ENCODE peak calls at places on chromosomes 6 and 20, in four cellular contexts. One of them, this sample, is unnamed. For H3K4me1 and H3K36me3, the result is how much of the 10 kb centered on the place peaks cover.

GRCh38 chr6:42420741-42421140 is 31.0 kb downstream of the TRERF1 start:
- DNase-seq in neuronal stem cell: no peak
- DNase-seq in cardiac muscle cell: no peak
- DNase-seq in left lung: no peak
- DNase-seq in this sample: no peak

GRCh38 chr6:125149256-125150144 is 4.1 kb upstream of the TPD52L1 start:
- DNase-seq in neuronal stem cell: no peak
- DNase-seq in cardiac muscle cell: no peak
- DNase-seq in left lung: no peak
- DNase-seq in this sample: no peak

GRCh38 chr6:36914227-36914794 is 28.6 kb downstream of the C6orf89 start:
- DNase-seq in neuronal stem cell: no peak
- DNase-seq in cardiac muscle cell: peak
- DNase-seq in left lung: no peak
- DNase-seq in this sample: no peak

GRCh38 chr6:167698540-167698939 is 128.2 kb upstream of the AFDN start:
- DNase-seq in neuronal stem cell: no peak
- DNase-seq in cardiac muscle cell: no peak
- DNase-seq in left lung: peak
- DNase-seq in this sample: no peak

GRCh38 chr6:141562181-141562800 is 570.4 kb upstream of the GJE1 start:
- DNase-seq in neuronal stem cell: no peak
- DNase-seq in cardiac muscle cell: peak
- DNase-seq in left lung: peak
- DNase-seq in this sample: no peak

GRCh38 chr20:22385602-22386299 is 198.6 kb downstream of the FOXA2 start:
- DNase-seq in neuronal stem cell: no peak
- DNase-seq in cardiac muscle cell: no peak
- DNase-seq in left lung: no peak
- DNase-seq in this sample: no peak

GRCh38 chr20:53283011-53283410 is 310.6 kb downstream of the ZNF217 start:
- DNase-seq in neuronal stem cell: no peak
- DNase-seq in cardiac muscle cell: no peak
- DNase-seq in left lung: no peak
- DNase-seq in this sample: no peak

GRCh38 chr20:38434310-38434741 is 802 bp downstream of the SNHG17 start:
- DNase-seq in neuronal stem cell: no peak
- DNase-seq in cardiac muscle cell: peak
- DNase-seq in left lung: peak
- DNase-seq in this sample: no peak

GRCh38 chr6:87350516-87350915 is 5.9 kb downstream of the C6orf163 start:
- DNase-seq in neuronal stem cell: no peak
- DNase-seq in cardiac muscle cell: no peak
- DNase-seq in left lung: no peak
- DNase-seq in this sample: no peak

GRCh38 chr20:46306743-46307138 is 1.6 kb downstream of the CDH22 start:
- DNase-seq in neuronal stem cell: no peak
- DNase-seq in cardiac muscle cell: no peak
- DNase-seq in left lung: no peak
- DNase-seq in this sample: no peak

GRCh38 chr6:170090561-170090960 is 200.3 kb downstream of the DLL1 start:
- DNase-seq in neuronal stem cell: no peak
- DNase-seq in cardiac muscle cell: no peak
- DNase-seq in left lung: no peak
- DNase-seq in this sample: no peak

GRCh38 chr20:59676126-59676876 is 72.0 kb downstream of the PHACTR3 start:
- DNase-seq in neuronal stem cell: no peak
- DNase-seq in cardiac muscle cell: no peak
- DNase-seq in left lung: no peak
- DNase-seq in this sample: no peak

GRCh38 chr6:111808493-111808892 is 64.8 kb downstream of the FYN start:
- DNase-seq in neuronal stem cell: no peak
- DNase-seq in cardiac muscle cell: no peak
- DNase-seq in left lung: no peak
- DNase-seq in this sample: no peak

GRCh38 chr6:12420626-12421025 is 130.5 kb downstream of the EDN1 start:
- DNase-seq in neuronal stem cell: peak
- DNase-seq in cardiac muscle cell: no peak
- DNase-seq in left lung: no peak
- DNase-seq in this sample: no peak

GRCh38 chr6:35897486-35897885 is 23.4 kb downstream of the SRPK1 start:
- DNase-seq in neuronal stem cell: no peak
- DNase-seq in cardiac muscle cell: no peak
- DNase-seq in left lung: no peak
- DNase-seq in this sample: no peak

GRCh38 chr20:49825521-49826033 is 12.9 kb downstream of the SLC9A8 start:
- DNase-seq in neuronal stem cell: no peak
- DNase-seq in cardiac muscle cell: no peak
- DNase-seq in left lung: peak
- DNase-seq in this sample: no peak

GRCh38 chr6:157756708-157757429 is 66.2 kb upstream of the SNX9 start:
- DNase-seq in neuronal stem cell: peak
- DNase-seq in cardiac muscle cell: peak
- DNase-seq in left lung: peak
- DNase-seq in this sample: peak

GRCh38 chr6:104527311-104527710 is 332.4 kb downstream of the HACE1 start:
- DNase-seq in neuronal stem cell: no peak
- DNase-seq in cardiac muscle cell: no peak
- DNase-seq in left lung: no peak
- DNase-seq in this sample: no peak

GRCh38 chr6:104527761-104528415 is 331.8 kb downstream of the HACE1 start:
- DNase-seq in neuronal stem cell: no peak
- DNase-seq in cardiac muscle cell: peak
- DNase-seq in left lung: no peak
- DNase-seq in this sample: peak

GRCh38 chr6:104522533-104522932 is 337.2 kb downstream of the HACE1 start:
- DNase-seq in neuronal stem cell: no peak
- DNase-seq in cardiac muscle cell: no peak
- DNase-seq in left lung: no peak
- DNase-seq in this sample: no peak

GRCh38 chr6:104526383-104526782 is 333.3 kb downstream of the HACE1 start:
- DNase-seq in neuronal stem cell: no peak
- DNase-seq in cardiac muscle cell: peak
- DNase-seq in left lung: no peak
- DNase-seq in this sample: no peak

DNA sequence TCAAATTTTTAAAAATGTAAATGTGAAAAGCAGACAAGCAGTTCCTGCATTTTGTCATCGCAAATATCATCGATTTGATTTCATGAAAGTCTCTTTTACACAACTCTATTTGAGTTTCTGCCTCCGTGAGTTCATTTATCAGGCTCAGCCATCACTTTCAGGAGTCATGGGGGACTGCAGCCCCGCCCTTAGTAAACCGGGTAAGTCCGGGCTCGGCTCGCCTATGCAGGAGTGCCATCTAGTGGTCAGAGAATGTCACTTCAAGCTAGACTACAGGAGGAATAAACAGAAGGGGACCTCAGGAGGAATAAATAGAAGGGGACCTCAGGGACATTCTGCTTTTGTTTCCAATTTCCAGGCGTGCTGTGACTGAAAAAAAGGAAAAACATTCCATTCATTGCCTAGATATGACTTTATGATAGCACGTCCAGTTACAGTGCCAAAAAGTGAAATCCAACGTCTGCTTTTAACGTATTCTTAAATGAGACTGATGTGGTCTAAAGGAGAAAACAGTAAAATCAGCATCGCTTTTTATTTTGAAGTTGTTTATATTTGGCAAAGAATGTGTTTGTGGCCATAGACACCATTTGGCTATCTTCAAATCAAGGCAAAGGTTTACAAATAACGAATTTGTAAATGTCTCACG is 333.9 kb downstream of the HACE1 start:
- DNase-seq in neuronal stem cell: peak
- DNase-seq in cardiac muscle cell: peak
- DNase-seq in left lung: peak
- DNase-seq in this sample: peak
- H3K4me3 ChIP-seq in neuronal stem cell: no peak
- H3K4me3 ChIP-seq in cardiac muscle cell: no peak
- H3K4me3 ChIP-seq in left lung: peak
- H3K4me3 ChIP-seq in this sample: no peak

GRCh38 chr20:56420028-56420427 is 8.0 kb downstream of the CASS4 start:
- DNase-seq in neuronal stem cell: no peak
- DNase-seq in cardiac muscle cell: no peak
- DNase-seq in left lung: no peak
- DNase-seq in this sample: no peak

GRCh38 chr20:56414842-56415765 is 3.0 kb downstream of the CASS4 start:
- DNase-seq in neuronal stem cell: no peak
- DNase-seq in cardiac muscle cell: no peak
- DNase-seq in left lung: no peak
- DNase-seq in this sample: no peak

GRCh38 chr20:56417911-56418310 is 5.9 kb downstream of the CASS4 start:
- DNase-seq in neuronal stem cell: no peak
- DNase-seq in cardiac muscle cell: no peak
- DNase-seq in left lung: no peak
- DNase-seq in this sample: no peak

GRCh38 chr20:56418385-56418861 is 6.4 kb downstream of the CASS4 start:
- DNase-seq in neuronal stem cell: no peak
- DNase-seq in cardiac muscle cell: no peak
- DNase-seq in left lung: no peak
- DNase-seq in this sample: no peak

GRCh38 chr20:56417402-56417801 is 5.3 kb downstream of the CASS4 start:
- DNase-seq in neuronal stem cell: no peak
- DNase-seq in cardiac muscle cell: no peak
- DNase-seq in left lung: no peak
- DNase-seq in this sample: no peak
- H3K4me1 ChIP-seq in neuronal stem cell: under half
- H3K4me1 ChIP-seq in cardiac muscle cell: under half
- H3K4me1 ChIP-seq in left lung: half or more
- H3K4me1 ChIP-seq in this sample: under half

GRCh38 chr6:30724906-30725667 is 4.9 kb downstream of the TUBB start:
- DNase-seq in neuronal stem cell: no peak
- DNase-seq in cardiac muscle cell: no peak
- DNase-seq in left lung: no peak
- DNase-seq in this sample: no peak

GRCh38 chr6:30730611-30731435 is 10.7 kb downstream of the TUBB start:
- DNase-seq in neuronal stem cell: no peak
- DNase-seq in cardiac muscle cell: peak
- DNase-seq in left lung: peak
- DNase-seq in this sample: peak

GRCh38 chr6:30726506-30727413 is 6.6 kb downstream of the TUBB start:
- DNase-seq in neuronal stem cell: no peak
- DNase-seq in cardiac muscle cell: no peak
- DNase-seq in left lung: no peak
- DNase-seq in this sample: peak

GRCh38 chr6:30725713-30726505 is 5.8 kb downstream of the TUBB start:
- DNase-seq in neuronal stem cell: no peak
- DNase-seq in cardiac muscle cell: no peak
- DNase-seq in left lung: no peak
- DNase-seq in this sample: peak

GRCh38 chr6:30727920-30728605 is 7.9 kb downstream of the TUBB start:
- DNase-seq in neuronal stem cell: no peak
- DNase-seq in cardiac muscle cell: no peak
- DNase-seq in left lung: no peak
- DNase-seq in this sample: no peak
- H3K36me3 ChIP-seq in neuronal stem cell: half or more
- H3K36me3 ChIP-seq in cardiac muscle cell: half or more
- H3K36me3 ChIP-seq in left lung: under half
- H3K36me3 ChIP-seq in this sample: half or more

DNA sequence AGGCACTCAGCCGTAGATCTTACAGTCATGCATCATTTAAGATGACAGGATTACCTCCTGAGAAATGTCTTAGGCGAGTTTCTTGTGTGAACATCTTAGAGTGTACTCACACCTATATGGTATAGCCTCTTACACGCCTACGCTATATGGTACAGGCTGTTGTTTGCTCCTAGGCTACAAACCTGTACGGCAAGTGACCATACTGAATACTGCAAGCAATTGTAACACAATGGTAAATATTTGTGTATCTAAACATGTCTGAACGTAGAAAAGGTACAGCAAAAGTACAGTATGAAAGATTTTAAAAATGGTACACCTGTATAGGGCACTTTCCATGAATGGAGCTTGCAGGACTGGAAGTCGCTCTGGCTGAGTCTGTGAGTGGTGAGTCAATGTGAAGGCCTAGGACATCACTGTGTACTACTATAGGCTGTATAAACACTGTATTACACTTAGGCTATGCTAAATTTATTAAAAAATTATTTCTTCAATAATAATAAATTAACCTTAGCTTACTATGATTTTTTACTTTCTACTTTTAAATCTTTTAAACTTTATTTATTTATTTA is 540 bp upstream of the IL20RA start:
- DNase-seq in neuronal stem cell: no peak
- DNase-seq in cardiac muscle cell: no peak
- DNase-seq in left lung: no peak
- DNase-seq in this sample: no peak
- H3K4me3 ChIP-seq in neuronal stem cell: no peak
- H3K4me3 ChIP-seq in cardiac muscle cell: no peak
- H3K4me3 ChIP-seq in left lung: no peak
- H3K4me3 ChIP-seq in this sample: no peak

DNA sequence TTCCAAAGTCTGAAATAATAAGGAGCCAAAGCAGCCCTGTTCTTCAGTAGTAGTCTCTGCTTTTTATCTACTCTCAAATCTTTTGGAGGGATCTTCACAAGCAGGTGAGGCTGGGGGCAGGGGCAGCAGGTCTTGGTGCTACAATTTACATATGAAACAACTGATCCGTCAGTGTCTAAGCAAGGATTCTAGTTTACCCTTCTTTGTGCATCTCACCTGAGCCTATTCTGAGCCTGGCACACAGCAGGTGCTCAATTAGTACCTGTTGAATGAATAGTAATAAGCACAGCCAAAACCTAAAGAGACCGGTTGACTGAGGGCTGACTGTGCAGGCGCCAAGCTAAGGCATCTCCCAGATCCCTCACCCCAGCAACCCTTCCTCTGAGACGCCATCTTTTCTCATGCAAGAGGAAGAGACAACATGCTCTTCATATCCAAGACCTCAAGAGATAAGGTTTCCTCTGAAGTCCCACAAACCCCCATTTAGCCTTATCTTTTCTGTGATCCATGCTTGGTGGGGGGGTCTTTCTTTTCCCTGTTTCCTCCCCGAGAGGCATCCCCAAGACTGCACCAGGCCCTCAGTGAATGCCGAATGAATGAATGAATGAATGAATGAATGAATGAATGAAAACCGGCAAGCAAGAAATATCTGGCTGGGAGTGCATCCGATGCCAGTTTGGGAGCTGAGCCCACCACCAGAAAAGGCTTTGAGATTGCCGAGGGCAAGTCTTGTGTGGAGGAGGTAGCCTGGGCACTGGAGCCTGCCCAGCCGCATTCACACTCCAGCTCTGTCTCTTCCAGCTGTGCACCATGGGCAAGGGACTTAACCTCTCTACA is 2.9 kb upstream of the BMP7 start:
- DNase-seq in neuronal stem cell: no peak
- DNase-seq in cardiac muscle cell: no peak
- DNase-seq in left lung: no peak
- DNase-seq in this sample: no peak
- H3K4me1 ChIP-seq in neuronal stem cell: under half
- H3K4me1 ChIP-seq in cardiac muscle cell: under half
- H3K4me1 ChIP-seq in left lung: under half
- H3K4me1 ChIP-seq in this sample: under half